ENCODE peak calls at places on chromosomes 12 and 14, in five cellular contexts. D is neural progenitor cell, S is MM.1S, C is HepG2, F is H1. N is an unnamed sample.

GRCh38 chr12:44873898-44874297 is 2.2 kb downstream of the NELL2 start:
- DNase-seq in D (no peak), S (peak), C (no peak), F (no peak), N (peak)

GRCh38 chr12:48351022-48351708 is 446 bp upstream of the ZNF641 start:
- DNase-seq in D (no peak), S (peak), C (peak), F (no peak), N (peak)

GRCh38 chr12:111038075-111038474 is 117.7 kb upstream of the MYL2 start:
- DNase-seq in D (no peak), S (no peak), C (no peak), F (no peak), N (no peak)

GRCh38 chr12:51334774-51335173 is 10.8 kb upstream of the BIN2 start:
- DNase-seq in D (no peak), S (no peak), C (no peak), F (no peak), N (no peak)

GRCh38 chr12:105839629-105840127 is 299.1 kb downstream of the NUAK1 start:
- DNase-seq in D (no peak), S (no peak), C (no peak), F (no peak), N (no peak)

GRCh38 chr12:66197413-66198055 is 8.5 kb downstream of the IRAK3 start:
- DNase-seq in D (no peak), S (no peak), C (no peak), F (no peak), N (no peak)

GRCh38 chr12:4041191-4041885 is 168.1 kb upstream of the PARP11 start:
- DNase-seq in D (no peak), S (no peak), C (no peak), F (no peak), N (no peak)

GRCh38 chr14:70713096-70713875 is 71.6 kb downstream of the TTC9 start:
- DNase-seq in D (peak), S (no peak), C (no peak), F (no peak), N (no peak)

GRCh38 chr14:102930138-102930752 is 7.8 kb downstream of the AMN start:
- DNase-seq in D (peak), S (no peak), C (no peak), F (peak), N (peak)
- TF ChIP-seq CTCF in D (peak), S (no peak), C (no peak), F (no peak), N (peak)

GRCh38 chr14:62002636-62003035 is 240.4 kb downstream of the SNAPC1 start:
- DNase-seq in D (no peak), S (no peak), C (no peak), F (no peak), N (no peak)

GRCh38 chr14:62001988-62002387 is 239.8 kb downstream of the SNAPC1 start:
- DNase-seq in D (no peak), S (no peak), C (no peak), F (no peak), N (no peak)

GRCh38 chr14:62006116-62006737 is 244.0 kb downstream of the SNAPC1 start:
- DNase-seq in D (no peak), S (no peak), C (no peak), F (no peak), N (no peak)

DNA sequence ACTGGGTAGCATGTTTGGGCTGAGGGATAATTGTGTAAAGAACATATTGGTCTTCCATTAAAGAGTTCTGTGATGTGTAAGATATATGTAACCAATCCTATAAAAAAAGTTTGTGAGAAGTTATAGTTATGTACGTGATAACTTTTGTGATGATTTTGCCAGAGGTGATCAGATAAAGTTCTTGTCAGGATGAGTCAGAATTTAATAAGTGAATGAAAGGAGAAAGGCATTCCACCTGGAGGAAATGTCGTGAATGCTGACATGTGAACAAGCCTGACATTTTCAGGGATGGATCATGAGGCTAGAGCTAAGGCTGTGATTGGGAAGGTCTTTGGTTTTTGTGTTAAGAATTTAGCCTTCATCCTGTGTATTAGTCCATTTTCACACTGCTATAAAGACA is 241.5 kb downstream of the SNAPC1 start:
- DNase-seq in D (no peak), S (no peak), C (no peak), F (no peak), N (no peak)
- TF ChIP-seq EZH2 in D (no peak), S (no peak), C (no peak), F (no peak), N (no peak)

DNA sequence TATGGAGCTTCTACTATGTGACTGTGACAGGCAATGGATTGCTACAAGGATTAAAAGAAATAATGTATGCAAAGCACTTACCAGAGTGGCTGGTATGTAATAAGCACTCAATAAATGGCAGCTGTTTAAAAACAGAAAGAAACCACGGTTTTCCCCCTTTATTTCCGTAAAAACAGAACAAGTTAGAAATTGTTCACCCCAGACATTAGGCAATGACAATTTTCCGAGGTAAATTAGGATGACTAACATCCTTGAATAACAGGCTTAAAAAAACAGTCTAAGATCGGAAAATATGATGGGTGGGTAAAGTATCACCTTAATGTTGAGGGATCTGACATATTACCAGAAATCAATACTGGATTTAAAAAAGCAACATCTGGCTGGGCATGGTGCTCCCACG is 20.9 kb upstream of the CNIH1 start:
- DNase-seq in D (no peak), S (no peak), C (no peak), F (no peak), N (no peak)
- TF ChIP-seq CTCF in D (no peak), S (no peak), C (no peak), F (no peak), N (no peak)

GRCh38 chr14:101561897-101562490 is 699 bp downstream of the DIO3 start:
- DNase-seq in D (no peak), S (no peak), C (no peak), F (no peak), N (no peak)
- TF ChIP-seq EZH2 in D (no peak), S (no peak), C (no peak), F (peak), N (no peak)

DNA sequence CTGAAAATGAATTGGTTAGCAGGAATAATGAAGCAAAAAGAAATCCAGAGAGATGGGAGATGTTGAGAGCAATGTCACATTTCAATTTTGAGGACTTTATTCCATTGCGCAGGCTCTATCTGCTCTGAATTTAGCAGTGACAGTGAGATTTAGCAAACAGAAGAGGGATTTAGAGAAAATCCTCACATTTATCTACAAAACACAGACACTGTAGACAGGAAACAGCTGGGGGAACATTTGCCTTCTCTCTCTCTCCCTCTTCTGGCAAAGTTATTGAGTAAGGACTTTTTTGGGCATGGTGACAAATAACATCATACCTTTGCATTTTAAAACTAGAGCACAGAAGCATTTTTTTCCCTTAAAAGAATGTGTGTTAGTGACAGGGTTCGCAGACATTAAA is at the start of gene IGF1:
- DNase-seq in D (no peak), S (peak), C (no peak), F (no peak), N (peak)
- TF ChIP-seq CTCF in D (no peak), S (peak), C (no peak), F (no peak), N (peak)

DNA sequence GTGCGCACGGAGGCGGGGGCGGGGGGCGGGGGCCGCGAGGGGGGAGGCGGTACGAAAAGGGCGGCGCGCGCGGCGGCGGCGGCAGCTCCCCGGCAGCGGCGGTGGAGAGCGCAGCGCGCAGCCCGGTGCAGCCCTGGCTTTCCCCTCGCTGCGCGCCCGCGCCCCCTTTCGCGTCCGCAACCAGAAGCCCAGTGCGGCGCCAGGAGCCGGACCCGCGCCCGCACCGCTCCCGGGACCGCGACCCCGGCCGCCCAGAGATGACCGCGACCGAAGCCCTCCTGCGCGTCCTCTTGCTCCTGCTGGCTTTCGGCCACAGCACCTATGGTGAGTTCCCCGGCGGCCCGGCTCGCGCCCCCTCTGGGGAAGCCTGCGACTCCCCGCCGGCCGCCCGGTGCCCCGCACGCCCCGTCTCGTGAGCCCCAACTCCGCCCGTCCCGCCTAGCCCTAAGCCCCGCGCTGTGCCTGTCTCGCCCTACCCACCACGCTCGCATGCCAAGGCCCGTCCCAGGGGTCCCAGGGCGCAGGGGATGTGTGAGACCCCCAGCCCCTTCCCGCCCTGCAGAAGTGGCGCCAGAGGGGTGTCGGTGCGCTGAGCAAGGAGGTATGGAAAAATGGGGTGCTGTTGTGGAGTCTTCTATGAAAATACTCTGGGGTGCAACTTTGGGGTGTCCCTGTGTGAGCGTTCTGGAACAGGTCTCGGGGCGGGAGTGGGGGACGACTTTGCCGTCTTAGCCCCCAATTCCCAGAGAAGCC is at the start of gene DLK1:
- DNase-seq in D (peak), S (no peak), C (no peak), F (no peak), N (peak)
- TF ChIP-seq EZH2 in D (no peak), S (no peak), C (no peak), F (peak), N (peak)

DNA sequence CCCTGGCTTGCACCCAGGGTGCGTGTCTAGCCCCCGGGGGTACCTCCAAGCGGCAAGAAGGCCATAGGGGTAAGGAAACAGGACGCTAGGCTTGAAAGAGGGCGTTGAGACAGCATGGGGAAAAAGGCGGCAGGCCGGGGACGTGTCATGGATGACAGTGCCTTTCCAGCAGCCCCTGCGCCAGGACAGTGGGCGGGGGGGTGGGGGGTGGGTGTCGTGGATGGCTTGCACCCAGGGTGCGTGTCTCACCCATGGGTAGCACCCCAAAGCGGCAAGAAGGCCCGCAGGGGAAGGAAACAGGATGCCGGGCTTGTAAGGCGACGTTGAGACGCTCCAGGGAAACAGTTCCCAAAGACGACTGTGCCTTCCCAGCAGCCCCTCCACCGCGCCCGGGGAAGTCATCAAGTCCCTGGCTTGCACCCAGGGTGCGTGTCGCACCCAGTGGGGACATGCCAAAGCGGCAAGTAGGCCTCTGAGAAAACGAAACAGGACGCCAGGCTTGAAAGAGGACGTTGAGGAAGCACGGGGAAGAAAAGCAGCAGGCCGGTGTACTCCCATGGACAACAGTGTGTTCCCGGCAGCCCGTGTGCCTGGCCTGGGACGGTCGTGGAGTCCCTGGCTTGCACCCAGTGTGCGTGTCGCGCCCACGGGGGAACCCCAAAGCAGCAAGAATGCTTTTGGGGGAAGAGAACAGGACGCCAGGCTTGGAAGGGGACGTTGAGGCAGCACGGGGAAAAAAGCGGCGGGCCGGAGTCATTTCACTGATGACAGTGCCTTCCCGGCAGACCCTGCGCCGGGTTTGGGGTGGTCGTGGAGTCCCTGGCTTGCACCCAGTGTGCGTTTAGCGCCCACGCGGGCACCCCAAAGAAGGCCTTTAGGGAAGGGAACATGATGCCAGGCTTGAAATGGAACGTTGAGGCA is 163.5 kb upstream of the ALG10B start:
- DNase-seq in D (no peak), S (no peak), C (no peak), F (no peak), N (no peak)
- TF ChIP-seq CTCF in D (no peak), S (no peak), C (no peak), F (no peak), N (no peak)

N was measured in hepatocyte.